ENCODE peak calls at places on chromosomes 4 and X, in six cellular contexts. One of them, this sample, is unnamed. For H3K79me1, the result is how much of the 10 kb centered on the place peaks cover.

GRCh38 chrX:1384738-1385250 is 7.1 kb downstream of the SLC25A6 start:
- DNase-seq in H9: no peak
- DNase-seq in neuronal stem cell: no peak
- DNase-seq in mesenchymal stem cell: no peak
- DNase-seq in IMR-90: no peak
- DNase-seq in H1: no peak
- DNase-seq in this sample: no peak

GRCh38 chrX:40947276-40947675 is 138.0 kb upstream of the USP9X start:
- DNase-seq in H9: no peak
- DNase-seq in neuronal stem cell: no peak
- DNase-seq in mesenchymal stem cell: peak
- DNase-seq in IMR-90: peak
- DNase-seq in H1: no peak
- DNase-seq in this sample: no peak

GRCh38 chr4:41379230-41379629 is 122.5 kb downstream of the UCHL1 start:
- DNase-seq in H9: no peak
- DNase-seq in neuronal stem cell: no peak
- DNase-seq in mesenchymal stem cell: no peak
- DNase-seq in IMR-90: no peak
- DNase-seq in H1: no peak
- DNase-seq in this sample: no peak

GRCh38 chrX:109352121-109352556 is 129.7 kb downstream of the GUCY2F start:
- DNase-seq in H9: no peak
- DNase-seq in neuronal stem cell: no peak
- DNase-seq in mesenchymal stem cell: peak
- DNase-seq in IMR-90: no peak
- DNase-seq in H1: no peak
- DNase-seq in this sample: no peak

GRCh38 chrX:109310031-109310430 is 171.9 kb downstream of the GUCY2F start:
- DNase-seq in H9: no peak
- DNase-seq in neuronal stem cell: no peak
- DNase-seq in mesenchymal stem cell: no peak
- DNase-seq in IMR-90: no peak
- DNase-seq in H1: no peak
- DNase-seq in this sample: no peak

GRCh38 chrX:101260435-101260834 is 30.7 kb downstream of the TAF7L start:
- DNase-seq in H9: peak
- DNase-seq in neuronal stem cell: no peak
- DNase-seq in mesenchymal stem cell: peak
- DNase-seq in IMR-90: no peak
- DNase-seq in H1: no peak
- DNase-seq in this sample: peak

GRCh38 chr4:37858877-37859276 is 32.0 kb upstream of the TBC1D1 start:
- DNase-seq in H9: no peak
- DNase-seq in neuronal stem cell: no peak
- DNase-seq in mesenchymal stem cell: no peak
- DNase-seq in IMR-90: no peak
- DNase-seq in H1: no peak
- DNase-seq in this sample: no peak

GRCh38 chrX:129957241-129958099 is 25.0 kb upstream of the BCORL1 start:
- DNase-seq in H9: peak
- DNase-seq in neuronal stem cell: no peak
- DNase-seq in mesenchymal stem cell: peak
- DNase-seq in IMR-90: peak
- DNase-seq in H1: no peak
- DNase-seq in this sample: peak

GRCh38 chr4:55216871-55217635 is 91.7 kb upstream of the KDR start:
- DNase-seq in H9: no peak
- DNase-seq in neuronal stem cell: no peak
- DNase-seq in mesenchymal stem cell: peak
- DNase-seq in IMR-90: no peak
- DNase-seq in H1: no peak
- DNase-seq in this sample: no peak

GRCh38 chr4:98143001-98143899 is at the start of gene STPG2:
- DNase-seq in H9: peak
- DNase-seq in neuronal stem cell: peak
- DNase-seq in mesenchymal stem cell: peak
- DNase-seq in IMR-90: peak
- DNase-seq in H1: peak
- DNase-seq in this sample: peak

GRCh38 chr4:169070895-169071218 is 60.8 kb upstream of the CBR4 start:
- DNase-seq in H9: no peak
- DNase-seq in neuronal stem cell: no peak
- DNase-seq in mesenchymal stem cell: no peak
- DNase-seq in IMR-90: no peak
- DNase-seq in H1: no peak
- DNase-seq in this sample: peak

GRCh38 chrX:134526399-134526798 is 66.4 kb downstream of the HPRT1 start:
- DNase-seq in H9: no peak
- DNase-seq in neuronal stem cell: no peak
- DNase-seq in mesenchymal stem cell: no peak
- DNase-seq in IMR-90: peak
- DNase-seq in H1: no peak
- DNase-seq in this sample: no peak

GRCh38 chr4:182141623-182142022 is 101.6 kb upstream of the TENM3 start:
- DNase-seq in H9: no peak
- DNase-seq in neuronal stem cell: no peak
- DNase-seq in mesenchymal stem cell: no peak
- DNase-seq in IMR-90: no peak
- DNase-seq in H1: no peak
- DNase-seq in this sample: no peak

GRCh38 chr4:182144621-182145359 is 98.4 kb upstream of the TENM3 start:
- DNase-seq in H9: peak
- DNase-seq in neuronal stem cell: peak
- DNase-seq in mesenchymal stem cell: no peak
- DNase-seq in IMR-90: peak
- DNase-seq in H1: no peak
- DNase-seq in this sample: peak

GRCh38 chr4:182142146-182143085 is 100.8 kb upstream of the TENM3 start:
- DNase-seq in H9: peak
- DNase-seq in neuronal stem cell: peak
- DNase-seq in mesenchymal stem cell: peak
- DNase-seq in IMR-90: peak
- DNase-seq in H1: no peak
- DNase-seq in this sample: peak

GRCh38 chr4:182143822-182144620 is 99.2 kb upstream of the TENM3 start:
- DNase-seq in H9: peak
- DNase-seq in neuronal stem cell: peak
- DNase-seq in mesenchymal stem cell: peak
- DNase-seq in IMR-90: peak
- DNase-seq in H1: no peak
- DNase-seq in this sample: peak

DNA sequence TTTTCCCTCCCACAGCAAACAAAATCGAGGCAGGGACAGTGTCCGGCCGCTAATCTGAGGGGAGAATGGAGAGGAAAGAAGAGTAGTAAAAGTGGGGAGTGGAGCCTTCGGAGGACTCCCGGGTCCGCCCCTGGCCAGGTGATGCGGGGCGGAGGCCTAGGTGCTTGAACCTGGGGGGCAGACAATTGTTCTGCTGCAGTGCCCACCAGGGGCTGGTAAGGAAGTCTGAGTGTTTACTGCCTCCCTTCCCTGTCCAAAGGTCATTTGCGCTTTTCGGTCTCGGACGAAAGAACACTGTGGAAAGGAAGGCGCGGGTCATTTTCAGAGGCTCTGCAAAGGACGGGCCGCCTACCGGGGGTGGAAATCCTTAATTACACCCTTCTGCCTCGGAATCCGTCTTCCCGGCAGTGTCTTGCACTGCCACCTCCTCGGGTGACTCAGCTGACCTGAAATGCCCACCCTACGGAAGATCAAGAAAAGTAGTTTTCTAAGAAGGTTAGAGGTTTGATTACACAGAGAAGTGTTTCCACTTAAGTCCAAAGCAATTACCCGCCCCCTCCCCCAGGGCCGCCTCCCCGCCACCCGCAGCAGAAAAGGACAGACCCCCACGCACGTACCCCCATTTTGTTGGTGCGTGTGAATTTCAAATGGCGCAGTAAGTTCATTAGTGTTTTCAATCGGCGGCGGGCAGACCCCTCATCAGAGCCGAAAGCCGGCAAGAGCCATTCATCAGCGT is 99.9 kb upstream of the TENM3 start:
- DNase-seq in H9: no peak
- DNase-seq in neuronal stem cell: peak
- DNase-seq in mesenchymal stem cell: no peak
- DNase-seq in IMR-90: peak
- DNase-seq in H1: no peak
- DNase-seq in this sample: peak
- H3K4ac ChIP-seq in H9: no peak
- H3K4ac ChIP-seq in neuronal stem cell: no peak
- H3K4ac ChIP-seq in mesenchymal stem cell: no peak
- H3K4ac ChIP-seq in IMR-90: peak
- H3K4ac ChIP-seq in H1: peak
- H3K4ac ChIP-seq in this sample: no peak

DNA sequence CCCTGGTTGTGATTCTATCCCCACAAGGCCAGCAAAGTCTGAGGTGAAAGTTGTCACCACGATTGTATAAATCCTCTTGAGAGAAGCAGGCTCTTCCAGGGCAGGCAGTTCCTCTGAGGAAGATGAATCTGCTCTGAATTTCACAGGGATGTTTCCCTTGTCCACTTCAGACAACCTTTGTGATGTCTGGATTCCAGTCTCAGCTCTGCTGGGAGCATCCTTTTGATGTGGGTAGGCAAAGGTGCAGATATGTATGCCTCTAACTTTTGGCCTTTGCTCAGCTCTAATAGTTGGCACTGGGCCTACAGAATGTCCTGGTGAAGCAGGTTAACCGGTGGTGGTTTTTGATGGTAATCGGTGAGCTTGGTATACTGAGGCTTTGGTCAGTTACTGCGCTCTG is 50.6 kb upstream of the WDR1 start:
- DNase-seq in H9: no peak
- DNase-seq in neuronal stem cell: no peak
- DNase-seq in mesenchymal stem cell: no peak
- DNase-seq in IMR-90: no peak
- DNase-seq in H1: no peak
- DNase-seq in this sample: no peak
- H3K79me1 ChIP-seq in H9: under half
- H3K79me1 ChIP-seq in neuronal stem cell: under half
- H3K79me1 ChIP-seq in mesenchymal stem cell: under half
- H3K79me1 ChIP-seq in IMR-90: under half
- H3K79me1 ChIP-seq in H1: under half
- H3K79me1 ChIP-seq in this sample: under half

GRCh38 chr4:101853028-101853427 is 62.5 kb downstream of the BANK1 start:
- DNase-seq in H9: no peak
- DNase-seq in neuronal stem cell: no peak
- DNase-seq in mesenchymal stem cell: no peak
- DNase-seq in IMR-90: no peak
- DNase-seq in H1: no peak
- DNase-seq in this sample: no peak

GRCh38 chr4:101856149-101856548 is 65.6 kb downstream of the BANK1 start:
- DNase-seq in H9: no peak
- DNase-seq in neuronal stem cell: no peak
- DNase-seq in mesenchymal stem cell: no peak
- DNase-seq in IMR-90: no peak
- DNase-seq in H1: no peak
- DNase-seq in this sample: no peak

GRCh38 chr4:101857176-101857575 is 66.6 kb downstream of the BANK1 start:
- DNase-seq in H9: no peak
- DNase-seq in neuronal stem cell: no peak
- DNase-seq in mesenchymal stem cell: no peak
- DNase-seq in IMR-90: no peak
- DNase-seq in H1: no peak
- DNase-seq in this sample: no peak

GRCh38 chr4:101853691-101854090 is 63.2 kb downstream of the BANK1 start:
- DNase-seq in H9: no peak
- DNase-seq in neuronal stem cell: no peak
- DNase-seq in mesenchymal stem cell: no peak
- DNase-seq in IMR-90: no peak
- DNase-seq in H1: no peak
- DNase-seq in this sample: no peak

DNA sequence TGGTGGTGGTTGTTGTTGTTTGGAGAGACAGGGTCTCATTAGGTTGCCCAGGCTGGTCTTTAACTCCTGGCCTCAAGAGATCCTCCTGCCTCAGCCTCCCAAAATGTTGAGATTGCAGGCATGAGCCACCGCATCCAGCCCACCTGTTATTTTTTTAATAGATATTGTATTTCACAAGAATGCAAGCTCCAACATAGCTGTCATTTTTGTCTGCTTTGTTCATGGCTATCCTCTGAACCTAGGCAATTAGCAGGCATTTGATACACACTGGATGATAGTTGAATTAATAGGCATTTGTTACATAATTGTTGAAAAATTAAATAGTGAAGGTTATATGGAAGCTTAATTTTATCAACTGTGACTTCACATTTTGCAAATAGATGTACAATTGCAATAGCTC is 64.7 kb downstream of the BANK1 start:
- DNase-seq in H9: no peak
- DNase-seq in neuronal stem cell: no peak
- DNase-seq in mesenchymal stem cell: no peak
- DNase-seq in IMR-90: no peak
- DNase-seq in H1: no peak
- DNase-seq in this sample: no peak
- H2BK15ac ChIP-seq in H9: no peak
- H2BK15ac ChIP-seq in neuronal stem cell: no peak
- H2BK15ac ChIP-seq in mesenchymal stem cell: no peak
- H2BK15ac ChIP-seq in IMR-90: no peak
- H2BK15ac ChIP-seq in H1: no peak
- H2BK15ac ChIP-seq in this sample: no peak

DNA sequence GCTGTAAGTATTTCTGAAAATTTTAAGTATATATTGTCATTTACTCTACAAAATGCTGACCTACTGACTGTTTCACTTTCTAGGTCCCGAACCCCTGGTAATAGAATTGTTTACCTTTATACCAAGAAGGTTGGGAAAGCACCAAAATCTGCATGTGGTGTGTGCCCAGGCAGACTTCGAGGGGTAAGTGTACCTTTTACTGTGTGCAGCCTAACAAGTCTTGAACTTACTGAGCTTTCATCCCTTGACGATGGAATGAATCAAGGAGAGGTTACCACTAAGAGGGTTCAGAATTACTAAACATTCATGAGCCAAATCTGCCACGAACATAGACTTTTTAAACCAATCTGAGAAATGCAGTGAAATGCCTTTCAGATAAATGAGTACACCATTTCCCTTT is 1.6 kb downstream of the RPL34 start:
- DNase-seq in H9: no peak
- DNase-seq in neuronal stem cell: no peak
- DNase-seq in mesenchymal stem cell: no peak
- DNase-seq in IMR-90: no peak
- DNase-seq in H1: no peak
- DNase-seq in this sample: no peak
- H3K4ac ChIP-seq in H9: no peak
- H3K4ac ChIP-seq in neuronal stem cell: no peak
- H3K4ac ChIP-seq in mesenchymal stem cell: no peak
- H3K4ac ChIP-seq in IMR-90: no peak
- H3K4ac ChIP-seq in H1: no peak
- H3K4ac ChIP-seq in this sample: no peak

DNA sequence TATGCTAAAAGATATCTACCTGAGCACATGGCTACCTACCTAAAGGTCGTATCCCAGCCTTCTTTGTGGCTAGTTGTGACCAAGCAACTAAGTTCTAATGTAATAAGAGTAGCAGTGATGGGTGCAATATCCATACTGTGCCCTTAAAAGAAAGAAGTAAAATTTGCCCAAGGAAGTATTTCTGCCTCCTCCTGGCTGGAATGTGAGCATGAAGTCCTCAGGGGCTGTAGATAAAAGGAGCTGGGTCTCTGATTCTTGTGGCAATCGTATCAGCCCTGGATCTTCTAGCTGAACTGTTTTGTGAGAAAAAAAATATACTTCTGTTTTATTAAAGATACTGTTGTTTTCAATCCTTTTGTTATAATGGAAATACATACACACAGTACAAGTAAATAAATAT is 217.4 kb downstream of the GPAT3 start:
- DNase-seq in H9: no peak
- DNase-seq in neuronal stem cell: no peak
- DNase-seq in mesenchymal stem cell: no peak
- DNase-seq in IMR-90: no peak
- DNase-seq in H1: no peak
- DNase-seq in this sample: peak
- H3K79me1 ChIP-seq in H9: under half
- H3K79me1 ChIP-seq in neuronal stem cell: under half
- H3K79me1 ChIP-seq in mesenchymal stem cell: under half
- H3K79me1 ChIP-seq in IMR-90: under half
- H3K79me1 ChIP-seq in H1: under half
- H3K79me1 ChIP-seq in this sample: under half

This sample was measured in mesendoderm.